ENCODE peak calls at places on chromosomes 16 and 17, in five cellular contexts. D is Peyer's patch, H is stomach, B is body of pancreas, F is transverse colon. K is an unnamed sample.

GRCh38 chr17:50562266-50563094 is 2.0 kb downstream of the CACNA1G start:
- DNase-seq in D (no peak), H (no peak), B (no peak), F (no peak), K (no peak)

GRCh38 chr17:82187500-82187899 is 25.1 kb downstream of the CCDC57 start:
- DNase-seq in D (no peak), H (no peak), B (no peak), F (no peak), K (no peak)

GRCh38 chr17:56144205-56144604 is 9.1 kb upstream of the ANKFN1 start:
- DNase-seq in D (no peak), H (no peak), B (no peak), F (no peak), K (no peak)

GRCh38 chr17:31487648-31488263 is 96.3 kb downstream of the RAB11FIP4 start:
- DNase-seq in D (peak), H (peak), B (peak), F (peak), K (peak)

GRCh38 chr17:56678249-56679144 is 85.0 kb downstream of the NOG start:
- DNase-seq in D (no peak), H (no peak), B (no peak), F (no peak), K (no peak)

GRCh38 chr16:65101009-65101408 is 20.9 kb downstream of the CDH11 start:
- DNase-seq in D (no peak), H (no peak), B (no peak), F (no peak), K (no peak)

GRCh38 chr16:67477960-67478554 is 2.9 kb downstream of the ATP6V0D1 start:
- DNase-seq in D (no peak), H (peak), B (peak), F (no peak), K (no peak)

GRCh38 chr16:31168848-31169247 is 11.1 kb upstream of the FUS start:
- DNase-seq in D (no peak), H (no peak), B (no peak), F (no peak), K (no peak)

GRCh38 chr16:57577691-57578224 is 35.3 kb downstream of the ADGRG5 start:
- DNase-seq in D (no peak), H (no peak), B (no peak), F (no peak), K (no peak)

GRCh38 chr17:78132086-78132676 is 1.6 kb downstream of the TMC8 start:
- DNase-seq in D (no peak), H (peak), B (peak), F (peak), K (no peak)

GRCh38 chr17:63156986-63157385 is 191.0 kb downstream of the TANC2 start:
- DNase-seq in D (no peak), H (no peak), B (no peak), F (no peak), K (no peak)

GRCh38 chr16:17439580-17439979 is 31.2 kb downstream of the XYLT1 start:
- DNase-seq in D (no peak), H (no peak), B (no peak), F (no peak), K (no peak)

GRCh38 chr17:38663125-38663751 is 11.5 kb downstream of the EPOP start:
- DNase-seq in D (peak), H (peak), B (peak), F (peak), K (peak)

GRCh38 chr17:68832140-68832871 is 122.9 kb downstream of the ABCA8 start:
- DNase-seq in D (no peak), H (no peak), B (no peak), F (peak), K (no peak)

GRCh38 chr16:1102921-1103648 is 7.0 kb upstream of the C1QTNF8 start:
- DNase-seq in D (peak), H (peak), B (peak), F (peak), K (peak)

GRCh38 chr17:56908061-56908542 is 5.7 kb downstream of the TRIM25 start:
- DNase-seq in D (peak), H (peak), B (no peak), F (peak), K (no peak)

GRCh38 chr16:49643429-49644142 is 212.3 kb downstream of the ZNF423 start:
- DNase-seq in D (no peak), H (no peak), B (no peak), F (no peak), K (no peak)

GRCh38 chr17:21243516-21244303 is 9.5 kb downstream of the NATD1 start:
- DNase-seq in D (no peak), H (no peak), B (no peak), F (no peak), K (no peak)

GRCh38 chr16:6602401-6602800 is 730.2 kb upstream of the RBFOX1 start:
- DNase-seq in D (no peak), H (no peak), B (peak), F (no peak), K (no peak)

GRCh38 chr17:39845052-39845976 is 18.8 kb downstream of the IKZF3 start:
- DNase-seq in D (no peak), H (no peak), B (no peak), F (no peak), K (no peak)

GRCh38 chr17:38729886-38730525 is at the start of gene CISD3:
- DNase-seq in D (peak), H (peak), B (peak), F (peak), K (peak)

GRCh38 chr17:56230660-56231059 is 77.4 kb downstream of the ANKFN1 start:
- DNase-seq in D (no peak), H (no peak), B (no peak), F (no peak), K (no peak)

GRCh38 chr17:48818361-48818841 is 1.4 kb upstream of the TTLL6 start:
- DNase-seq in D (no peak), H (no peak), B (no peak), F (no peak), K (no peak)

GRCh38 chr16:77190190-77190477 is 856 bp upstream of the MON1B start:
- DNase-seq in D (no peak), H (no peak), B (no peak), F (no peak), K (no peak)

GRCh38 chr16:77191259-77191969 is 424 bp downstream of the MON1B start:
- DNase-seq in D (peak), H (no peak), B (no peak), F (peak), K (no peak)

GRCh38 chr16:77193377-77193776 is 2.4 kb downstream of the MON1B start:
- DNase-seq in D (no peak), H (no peak), B (no peak), F (no peak), K (no peak)

GRCh38 chr16:77194295-77195231 is 3.6 kb downstream of the MON1B start:
- DNase-seq in D (no peak), H (no peak), B (no peak), F (no peak), K (no peak)

GRCh38 chr16:77190478-77191258 is at the start of gene MON1B:
- DNase-seq in D (peak), H (peak), B (peak), F (peak), K (peak)
- TF ChIP-seq POLR2A in D (peak), H (no peak), B (peak), F (peak), K (peak)

DNA sequence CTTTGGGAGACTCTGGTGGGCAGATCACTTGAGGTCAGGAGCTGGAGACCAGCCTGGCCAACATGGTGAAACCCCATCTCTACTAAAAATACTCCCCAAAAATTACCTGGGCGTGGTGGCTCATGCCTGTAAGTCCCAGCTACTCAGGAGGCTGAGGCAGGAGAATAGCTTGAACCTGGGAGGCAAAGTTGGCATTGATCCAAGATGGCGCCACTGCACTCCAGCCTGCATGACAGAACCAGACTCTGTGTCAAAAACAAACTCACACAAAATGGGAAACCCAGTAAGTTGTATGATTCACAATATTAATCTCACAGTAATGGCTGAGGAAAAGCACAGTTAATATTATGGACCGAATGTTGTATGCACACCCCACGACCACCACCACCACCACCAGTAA is 24.3 kb downstream of the WSB1 start:
- DNase-seq in D (no peak), H (no peak), B (no peak), F (no peak), K (no peak)
- TF ChIP-seq POLR2A in D (no peak), H (no peak), B (no peak), F (no peak), K (no peak)

DNA sequence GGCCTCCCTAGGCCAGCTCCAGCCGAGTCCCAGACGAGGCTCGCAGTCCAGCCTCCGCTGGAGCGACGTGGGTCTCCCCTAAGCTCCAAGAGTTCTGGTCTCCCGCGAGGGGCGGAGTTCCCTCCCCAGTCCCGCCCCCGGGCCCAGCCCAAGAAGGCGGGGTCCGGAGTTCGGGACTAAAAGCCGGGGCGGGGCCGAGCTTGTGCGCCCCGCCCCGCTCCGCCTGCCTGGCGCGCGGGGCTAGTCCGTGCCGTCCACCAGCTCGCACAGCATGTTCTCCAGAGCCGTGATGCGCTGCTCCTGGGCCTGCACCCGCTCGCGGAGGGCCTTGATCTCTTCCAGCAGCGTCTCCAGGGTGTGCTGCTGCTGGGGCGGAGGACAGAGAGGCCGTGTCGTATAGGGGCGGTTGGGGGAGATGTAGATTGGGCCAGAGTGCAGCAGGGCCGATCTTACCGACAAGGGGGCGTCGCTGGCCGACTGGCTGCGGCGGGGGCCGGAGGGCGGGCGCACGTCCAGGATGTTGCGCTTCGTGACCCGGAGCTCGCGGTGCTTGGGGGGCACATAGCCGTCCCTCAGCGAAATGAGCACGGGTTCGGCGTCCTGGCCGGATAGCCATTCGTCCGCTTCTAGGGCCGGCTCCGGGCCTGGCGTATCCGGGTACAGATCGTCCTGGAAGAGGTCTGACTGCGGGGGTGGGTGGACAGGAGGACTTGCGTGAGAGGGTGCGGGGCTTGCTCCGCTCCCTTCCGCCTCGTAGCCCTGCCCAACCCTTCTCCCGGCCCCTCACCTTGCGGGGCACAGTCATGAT is 7.0 kb downstream of the CORO6 start:
- DNase-seq in D (peak), H (peak), B (peak), F (peak), K (no peak)
- TF ChIP-seq POLR2A in D (peak), H (no peak), B (no peak), F (peak), K (no peak)

GRCh38 chr16:9114112-9114511 is 22.7 kb downstream of the HAPSTR1 start:
- DNase-seq in D (no peak), H (no peak), B (no peak), F (no peak), K (no peak)
- TF ChIP-seq POLR2A in D (no peak), H (no peak), B (no peak), F (no peak), K (no peak)

GRCh38 chr17:3693829-3694231 is 2.1 kb downstream of the P2RX5 start:
- DNase-seq in D (no peak), H (no peak), B (no peak), F (peak), K (no peak)

GRCh38 chr17:3695723-3696411 is at the start of gene P2RX5:
- DNase-seq in D (no peak), H (no peak), B (no peak), F (peak), K (no peak)

GRCh38 chr17:3697157-3697515 is 1.2 kb upstream of the P2RX5 start:
- DNase-seq in D (no peak), H (no peak), B (no peak), F (no peak), K (no peak)

GRCh38 chr17:3693099-3693498 is 2.9 kb downstream of the P2RX5 start:
- DNase-seq in D (no peak), H (no peak), B (no peak), F (no peak), K (no peak)

DNA sequence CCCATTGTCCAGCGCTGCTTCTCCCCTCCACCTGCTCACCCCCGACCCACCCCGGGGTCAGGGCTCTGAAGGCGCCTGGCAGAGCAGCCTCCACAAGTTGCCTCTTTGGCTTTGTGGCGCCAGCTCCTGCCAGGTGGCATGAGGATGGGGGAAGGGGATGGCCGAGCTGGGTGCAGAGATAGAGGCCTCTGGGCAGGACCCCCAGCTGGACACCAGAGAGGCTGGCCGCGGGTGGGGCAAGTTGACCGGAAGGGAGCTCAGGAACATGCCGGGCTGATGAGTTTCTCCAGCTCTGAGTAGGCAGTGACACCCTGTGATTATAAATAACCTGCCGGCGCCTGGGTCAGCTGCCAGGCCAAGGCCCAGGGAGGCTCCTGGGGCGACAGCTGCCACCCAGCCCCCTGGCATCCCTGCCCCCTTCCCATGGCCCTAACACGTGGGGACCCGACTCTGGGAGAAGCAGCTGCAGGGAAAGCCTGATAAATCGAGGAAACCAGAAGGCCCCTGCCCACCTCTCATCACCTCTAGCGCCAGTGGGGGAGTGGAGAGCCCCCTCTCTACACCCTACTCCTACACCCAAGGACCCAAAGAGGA is 729 bp downstream of the P2RX5 start:
- DNase-seq in D (no peak), H (no peak), B (no peak), F (peak), K (peak)
- TF ChIP-seq POLR2A in D (no peak), H (no peak), B (no peak), F (no peak), K (no peak)

GRCh38 chr17:6648181-6648580 is 3.2 kb downstream of the MED31 start:
- DNase-seq in D (no peak), H (no peak), B (no peak), F (no peak), K (no peak)

GRCh38 chr17:6657633-6658287 is 6.2 kb downstream of the C17orf100 start:
- DNase-seq in D (no peak), H (no peak), B (no peak), F (no peak), K (no peak)

GRCh38 chr17:6654816-6655731 is 3.5 kb downstream of the C17orf100 start:
- DNase-seq in D (peak), H (peak), B (peak), F (peak), K (no peak)

GRCh38 chr17:6651483-6652452 is at the start of the genes C17orf100 and MED31:
- DNase-seq in D (peak), H (peak), B (peak), F (peak), K (peak)
- TF ChIP-seq POLR2A in D (peak), H (no peak), B (peak), F (peak), K (peak)

GRCh38 chr17:410674-411401 is 58.2 kb upstream of the RPH3AL start:
- DNase-seq in D (no peak), H (no peak), B (no peak), F (peak), K (no peak)
- TF ChIP-seq POLR2A in D (no peak), H (no peak), B (no peak), F (no peak), K (no peak)